ENCODE peak calls at places on chromosomes 6 and 20, in eight cellular contexts. I is HCT116, L is left ventricle myocardium inferior, Y is neuronal stem cell, H is OCI-LY7, D is A673, A is right lobe of liver, S is iPS DF 6.9. V is an unnamed sample. For H3K4me1, the result is how much of the 10 kb centered on the place peaks cover.

GRCh38 chr6:149751239-149751638 is 1.7 kb downstream of the PCMT1 start:
- DNase-seq in S (no peak), D (no peak), I (no peak), H (no peak), L (no peak), Y (no peak), A (no peak), V (no peak)

GRCh38 chr6:145735356-145736165 is at the start of gene EPM2A:
- DNase-seq in A (peak), Y (peak), I (peak), S (peak), D (peak), L (peak), H (peak), V (peak)

GRCh38 chr6:130587778-130588520 is 222.1 kb downstream of the TMEM200A start:
- DNase-seq in D (no peak), L (no peak), A (no peak), H (no peak), Y (no peak), I (no peak), S (no peak), V (no peak)

GRCh38 chr6:11584264-11584663 is 46.7 kb downstream of the TMEM170B start:
- DNase-seq in Y (no peak), I (no peak), H (no peak), A (no peak), D (no peak), S (no peak), L (no peak), V (no peak)

GRCh38 chr6:90005048-90005827 is 111.0 kb downstream of the GJA10 start:
- DNase-seq in Y (no peak), H (no peak), S (no peak), A (no peak), I (no peak), L (no peak), D (no peak), V (peak)

GRCh38 chr6:83055366-83055964 is 10.2 kb downstream of the UBE3D start:
- DNase-seq in L (no peak), Y (peak), A (no peak), D (peak), H (peak), I (peak), S (peak), V (no peak)

GRCh38 chr6:72422126-72422680 is 199.7 kb upstream of the KCNQ5 start:
- DNase-seq in A (no peak), S (no peak), L (no peak), Y (no peak), D (no peak), H (no peak), I (no peak), V (no peak)

GRCh38 chr20:7003598-7003997 is 236.1 kb downstream of the BMP2 start:
- DNase-seq in H (no peak), S (no peak), D (no peak), L (no peak), I (no peak), Y (no peak), A (no peak), V (no peak)

GRCh38 chr6:96675617-96676016 is 112.7 kb downstream of the FHL5 start:
- DNase-seq in D (no peak), A (no peak), H (no peak), L (no peak), Y (no peak), S (no peak), I (no peak), V (no peak)

GRCh38 chr6:142372348-142372747 is 70.5 kb downstream of the ADGRG6 start:
- DNase-seq in A (no peak), Y (no peak), S (no peak), I (peak), L (no peak), H (no peak), D (no peak), V (no peak)

GRCh38 chr6:109383438-109383940 is 1.2 kb upstream of the CD164 start:
- DNase-seq in S (no peak), H (no peak), D (no peak), I (no peak), A (no peak), Y (no peak), L (no peak), V (no peak)

GRCh38 chr20:58963060-58963584 is 17.9 kb upstream of the NELFCD start:
- DNase-seq in H (no peak), Y (no peak), L (no peak), D (no peak), S (no peak), A (no peak), I (no peak), V (no peak)

GRCh38 chr6:166554316-166554715 is 32.2 kb downstream of the RAMACL start:
- DNase-seq in Y (no peak), S (no peak), I (no peak), H (no peak), L (peak), D (no peak), A (no peak), V (no peak)

GRCh38 chr6:144305985-144306384 is 20.9 kb downstream of the UTRN start:
- DNase-seq in A (no peak), I (no peak), D (no peak), S (no peak), L (no peak), Y (no peak), H (no peak), V (no peak)

GRCh38 chr6:94254689-94255088 is 835.3 kb upstream of the EPHA7 start:
- DNase-seq in L (no peak), D (peak), A (no peak), S (no peak), I (no peak), H (no peak), Y (no peak), V (no peak)

GRCh38 chr6:168440520-168441433 is at the start of gene SMOC2:
- DNase-seq in I (no peak), S (no peak), A (no peak), Y (no peak), L (peak), D (peak), H (no peak), V (peak)

GRCh38 chr6:3289664-3290055 is 30.9 kb downstream of the PSMG4 start:
- DNase-seq in I (no peak), S (no peak), D (no peak), H (no peak), A (no peak), Y (no peak), L (no peak), V (peak)

GRCh38 chr20:25310268-25310920 is 62.5 kb downstream of the PYGB start:
- DNase-seq in Y (no peak), L (no peak), I (peak), D (peak), S (no peak), A (peak), H (peak), V (peak)

GRCh38 chr20:23436681-23437080 is 2.8 kb upstream of the CSTL1 start:
- DNase-seq in Y (no peak), H (no peak), I (no peak), S (no peak), D (no peak), A (no peak), L (no peak), V (no peak)

GRCh38 chr6:96059586-96059985 is 43.8 kb downstream of the FUT9 start:
- DNase-seq in D (peak), Y (no peak), A (no peak), S (no peak), H (no peak), L (no peak), I (no peak), V (no peak)

GRCh38 chr6:167493961-167494697 is 169.2 kb downstream of the TTLL2 start:
- DNase-seq in S (no peak), H (no peak), Y (no peak), D (no peak), A (no peak), L (peak), I (no peak), V (no peak)

GRCh38 chr20:23063573-23063972 is 14.1 kb upstream of the THBD start:
- DNase-seq in L (no peak), H (no peak), A (no peak), Y (no peak), S (no peak), I (no peak), D (no peak), V (no peak)

GRCh38 chr6:166942393-166943168 is 13.8 kb downstream of the RNASET2 start:
- DNase-seq in S (no peak), Y (no peak), L (no peak), A (no peak), H (no peak), I (no peak), D (no peak), V (no peak)

GRCh38 chr6:3414704-3415453 is 42.0 kb downstream of the SLC22A23 start:
- DNase-seq in S (no peak), Y (no peak), L (no peak), I (no peak), H (no peak), A (no peak), D (no peak), V (no peak)

GRCh38 chr6:155583997-155584396 is 128.4 kb upstream of the NOX3 start:
- DNase-seq in H (no peak), A (no peak), I (no peak), L (no peak), Y (no peak), S (no peak), D (no peak), V (no peak)

GRCh38 chr6:144659202-144659731 is 374.1 kb downstream of the UTRN start:
- DNase-seq in D (no peak), A (no peak), I (no peak), H (no peak), L (no peak), S (no peak), Y (peak), V (no peak)

GRCh38 chr6:91029211-91029610 is 442.3 kb upstream of the MAP3K7 start:
- DNase-seq in Y (no peak), I (no peak), L (no peak), A (no peak), S (no peak), H (no peak), D (peak), V (no peak)

DNA sequence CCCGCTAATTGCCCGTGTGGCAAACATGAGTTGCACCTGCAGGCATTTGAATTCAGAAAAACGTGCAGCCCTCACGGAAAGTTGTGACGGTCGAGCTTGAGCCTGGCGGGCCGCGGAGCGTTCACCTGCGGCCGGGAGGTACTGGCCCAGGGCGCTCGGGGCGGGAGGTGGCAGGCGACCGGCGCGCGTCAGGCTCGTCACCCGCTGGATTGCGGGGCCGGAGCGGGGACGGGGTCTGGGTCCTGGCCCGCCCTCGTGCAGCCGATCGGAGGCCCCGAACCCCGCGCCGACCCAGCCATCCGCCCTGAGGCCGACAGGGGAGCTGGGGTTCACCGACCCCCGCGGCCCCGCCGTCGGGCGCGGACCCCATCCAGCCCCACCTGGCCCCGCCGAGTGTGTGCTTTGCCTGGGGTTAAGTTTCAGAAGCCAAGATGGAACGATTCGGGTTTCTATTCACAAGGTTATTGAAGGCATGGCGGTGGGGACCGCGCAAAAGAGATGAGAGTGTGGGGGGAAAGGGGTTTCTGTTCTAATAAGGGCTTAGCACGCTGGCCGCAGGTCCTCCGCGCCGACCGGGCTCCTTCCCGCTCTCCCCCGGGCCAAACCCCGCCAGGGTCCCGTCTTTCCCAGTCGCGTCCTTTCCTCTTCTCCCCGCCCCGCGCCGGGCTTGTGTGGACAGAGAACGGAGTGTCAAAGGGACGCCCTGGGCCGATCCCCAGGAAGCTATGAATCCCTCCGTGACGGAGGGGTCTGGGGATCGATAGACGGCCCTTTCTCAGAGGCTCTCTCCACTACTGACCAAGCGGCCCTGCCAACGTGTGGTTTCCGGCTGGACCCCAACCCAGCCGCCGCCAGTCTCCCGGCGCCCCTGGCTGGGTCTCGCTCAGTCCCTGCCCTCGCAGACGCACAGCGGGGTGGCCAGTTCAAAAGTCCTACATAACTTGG is 1.6 kb upstream of the HEY2 start:
- DNase-seq in Y (peak), I (no peak), H (peak), A (peak), D (no peak), S (no peak), L (peak), V (peak)
- H3K27ac ChIP-seq in Y (no peak), I (no peak), H (no peak), A (peak), D (no peak), S (no peak), L (peak), V (peak)

GRCh38 chr6:119296036-119297035 is 53.2 kb downstream of the MAN1A1 start:
- DNase-seq in Y (no peak), D (no peak), H (no peak), S (no peak), A (no peak), I (no peak), L (no peak), V (no peak)

GRCh38 chr6:119301429-119301828 is 48.1 kb downstream of the MAN1A1 start:
- DNase-seq in A (no peak), L (no peak), D (no peak), Y (no peak), I (no peak), S (no peak), H (no peak), V (no peak)

GRCh38 chr6:119294984-119295383 is 54.6 kb downstream of the MAN1A1 start:
- DNase-seq in A (no peak), I (no peak), D (no peak), H (no peak), L (no peak), Y (no peak), S (no peak), V (no peak)

GRCh38 chr6:119299694-119300093 is 49.9 kb downstream of the MAN1A1 start:
- DNase-seq in I (no peak), Y (no peak), D (no peak), L (no peak), H (no peak), A (no peak), S (no peak), V (no peak)

DNA sequence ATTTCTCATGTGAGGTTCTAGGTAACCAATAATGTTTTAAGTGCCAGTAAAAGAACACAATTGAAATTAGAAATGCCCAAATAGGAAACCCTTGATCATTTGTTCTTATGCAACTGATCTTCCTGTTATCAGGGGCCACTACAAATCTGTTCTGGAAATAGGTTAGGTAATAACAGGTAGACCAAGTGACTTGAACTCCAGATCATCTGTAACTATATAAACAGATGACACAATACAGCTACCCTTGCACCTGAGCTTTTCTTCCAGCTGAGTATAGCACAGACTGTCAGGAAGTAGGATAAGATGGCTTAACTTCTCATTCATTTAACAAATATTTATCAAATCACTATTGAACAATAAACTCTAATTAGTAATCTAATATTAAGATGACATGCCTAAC is 52.5 kb downstream of the MAN1A1 start:
- DNase-seq in S (no peak), D (no peak), I (no peak), L (no peak), Y (no peak), H (no peak), A (no peak), V (no peak)
- H3K4me3 ChIP-seq in S (no peak), D (no peak), I (no peak), L (no peak), Y (no peak), H (no peak), A (no peak), V (no peak)

DNA sequence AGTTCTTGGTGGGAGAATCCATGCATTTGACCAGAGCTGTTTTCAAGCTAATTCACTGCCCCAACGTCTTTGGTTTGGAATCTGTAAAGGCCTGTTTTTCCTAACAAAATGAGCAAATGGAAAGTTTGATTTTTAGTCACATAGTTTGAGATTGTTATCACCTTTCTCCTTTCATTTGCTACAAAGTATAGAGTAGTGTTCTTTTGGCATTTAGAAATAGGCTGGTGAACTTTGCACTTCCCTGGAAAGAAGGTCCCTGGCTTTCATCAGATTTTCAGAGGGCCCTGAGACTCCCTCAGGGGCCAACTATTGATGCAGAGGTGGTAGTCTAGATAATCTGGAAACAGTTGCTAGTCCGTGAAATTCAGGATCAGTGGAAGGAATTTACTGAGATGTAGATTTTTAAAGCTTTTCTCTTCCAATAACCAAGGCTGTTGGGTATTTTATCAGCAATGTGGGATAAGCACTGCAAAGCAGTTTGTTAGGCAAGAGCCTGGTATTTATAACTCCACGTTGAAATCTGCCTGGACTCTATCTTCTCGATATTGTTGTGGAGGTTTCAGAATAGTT is 1.7 kb downstream of the ARFGEF2 start:
- DNase-seq in Y (no peak), L (no peak), I (no peak), S (no peak), D (no peak), A (no peak), H (no peak), V (no peak)
- H3K4me1 ChIP-seq in Y (under half), L (half or more), I (under half), S (under half), D (under half), A (under half), H (half or more), V (under half)

DNA sequence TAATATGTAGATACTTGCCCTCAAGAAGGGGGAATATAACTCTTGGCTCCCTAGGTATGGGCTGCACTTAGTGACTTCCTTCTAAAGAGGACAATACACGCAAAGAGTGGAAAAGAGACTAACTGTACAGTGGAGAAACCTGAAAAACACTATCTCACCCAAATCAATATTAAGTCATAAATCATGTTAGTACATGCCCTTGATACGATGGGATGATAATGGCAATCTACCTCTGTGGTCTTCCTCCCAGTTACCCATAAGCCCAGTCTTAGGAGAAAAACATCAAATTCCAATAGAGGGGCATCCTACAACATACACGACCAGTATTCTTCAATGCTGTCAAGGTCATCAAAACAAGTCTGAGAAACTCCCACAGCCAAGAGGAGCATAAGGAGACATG is 1.3 kb downstream of the TRIM26 start:
- DNase-seq in D (no peak), S (no peak), A (no peak), I (no peak), H (no peak), Y (no peak), L (no peak), V (no peak)
- H3K27ac ChIP-seq in D (no peak), S (no peak), A (no peak), I (no peak), H (no peak), Y (no peak), L (no peak), V (no peak)

GRCh38 chr6:30075987-30076311 is 380 bp upstream of the RNF39 start:
- DNase-seq in S (no peak), H (no peak), A (no peak), L (no peak), D (no peak), I (no peak), Y (no peak), V (no peak)
- H3K4me3 ChIP-seq in S (no peak), H (no peak), A (no peak), L (no peak), D (no peak), I (peak), Y (no peak), V (no peak)

GRCh38 chr6:157068691-157069228 is 254.6 kb downstream of the TMEM242 start:
- DNase-seq in S (no peak), Y (no peak), A (no peak), D (no peak), L (no peak), I (no peak), H (no peak), V (no peak)
- H3K4me1 ChIP-seq in S (under half), Y (under half), A (under half), D (under half), L (half or more), I (under half), H (half or more), V (under half)

GRCh38 chr20:64048402-64049044 is 916 bp downstream of the SOX18 start:
- DNase-seq in D (no peak), I (no peak), H (no peak), L (no peak), Y (no peak), S (no peak), A (no peak), V (no peak)
- H3K27ac ChIP-seq in D (no peak), I (no peak), H (no peak), L (peak), Y (no peak), S (no peak), A (no peak), V (no peak)

DNA sequence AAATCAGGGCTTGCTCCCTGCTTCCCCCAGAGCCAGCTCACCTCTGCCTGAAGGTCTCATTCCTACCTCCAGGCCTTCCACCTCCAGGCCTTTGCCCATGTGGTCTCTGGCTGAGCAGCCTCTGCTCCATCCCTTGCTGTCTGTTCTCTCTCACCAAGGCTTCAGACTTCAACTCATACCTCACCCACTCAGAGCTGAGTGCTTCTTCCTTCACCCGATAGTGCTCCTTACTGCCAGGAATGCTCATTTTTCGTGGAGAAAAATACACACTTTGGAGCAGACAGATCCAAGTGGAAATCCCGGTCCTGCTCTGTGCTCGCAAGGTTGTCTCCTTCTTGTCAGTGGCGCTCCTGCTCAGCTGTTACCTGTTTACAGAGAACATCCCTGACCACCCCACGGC is 7.0 kb upstream of the CDH22 start:
- DNase-seq in H (no peak), Y (no peak), L (no peak), I (no peak), D (no peak), A (no peak), S (no peak), V (no peak)
- H3K4me3 ChIP-seq in H (no peak), Y (no peak), L (no peak), I (no peak), D (no peak), A (no peak), S (no peak), V (no peak)

GRCh38 chr6:1867197-1867596 is 257.5 kb downstream of the FOXC1 start:
- DNase-seq in A (no peak), I (no peak), L (no peak), Y (no peak), H (no peak), S (no peak), D (no peak), V (no peak)
- H3K4me1 ChIP-seq in A (under half), I (under half), L (under half), Y (under half), H (under half), S (under half), D (under half), V (under half)